ENCODE peak calls at places on chromosomes 2 and 18, in ten cellular contexts. Q is HCT116, A is right lobe of liver, K is A549, F is H54, J is IMR-90, V is adrenal gland, P is sigmoid colon, L is stomach, H is GM12891. N is an unnamed sample.

GRCh38 chr18:25832008-25832604 is 258.3 kb downstream of the SS18 start:
- DNase-seq in Q (peak; percentile 6), A (peak; percentile 61), K (peak; percentile 17), F (peak; percentile 7), J (peak; percentile 61), V (peak; percentile 62), P (no peak), L (peak; percentile 55), H (peak; percentile 29), N (peak; percentile 55)

GRCh38 chr2:191538334-191538910 is 139.5 kb upstream of the NABP1 start:
- DNase-seq in Q (no peak), A (no peak), K (no peak), F (no peak), J (no peak), V (no peak), P (no peak), L (no peak), H (no peak), N (no peak)

GRCh38 chr18:60090170-60090569 is 190.4 kb downstream of the PMAIP1 start:
- DNase-seq in Q (no peak), A (no peak), K (no peak), F (no peak), J (no peak), V (no peak), P (no peak), L (no peak), H (peak; percentile 3), N (no peak)

GRCh38 chr2:123715467-123715982 is 309.6 kb upstream of the CNTNAP5 start:
- DNase-seq in Q (no peak), A (no peak), K (no peak), F (no peak), J (no peak), V (no peak), P (no peak), L (no peak), H (no peak), N (no peak)

GRCh38 chr2:59171019-59171418 is 929.9 kb upstream of the FANCL start:
- DNase-seq in Q (no peak), A (no peak), K (no peak), F (no peak), J (no peak), V (no peak), P (no peak), L (no peak), H (no peak), N (no peak)

GRCh38 chr2:164920430-164920829 is 34.9 kb downstream of the SLC38A11 start:
- DNase-seq in Q (no peak), A (no peak), K (peak; percentile 57), F (peak; percentile 42), J (peak; percentile 96), V (peak; percentile 38), P (no peak), L (no peak), H (no peak), N (no peak)

GRCh38 chr2:206232287-206233035 is 42.0 kb upstream of the ZDBF2 start:
- DNase-seq in Q (no peak), A (no peak), K (no peak), F (no peak), J (no peak), V (no peak), P (no peak), L (no peak), H (no peak), N (no peak)

GRCh38 chr2:178277741-178278197 is 83.5 kb downstream of the OSBPL6 start:
- DNase-seq in Q (no peak), A (no peak), K (no peak), F (no peak), J (peak; percentile 28), V (no peak), P (no peak), L (no peak), H (no peak), N (no peak)

GRCh38 chr2:60806988-60807681 is 51.1 kb downstream of the PAPOLG start:
- DNase-seq in Q (no peak), A (no peak), K (no peak), F (peak; percentile 35), J (peak; percentile 77), V (no peak), P (no peak), L (no peak), H (peak; percentile 40), N (no peak)
- TF ChIP-seq POLR2A in Q (no peak), A (no peak), K (no peak), F (no peak), J (no peak), V (no peak), P (no peak), L (no peak), H (no peak), N (no peak)

GRCh38 chr2:74393525-74393924 is 13.4 kb upstream of the DCTN1 start:
- DNase-seq in Q (no peak), A (no peak), K (no peak), F (no peak), J (no peak), V (no peak), P (no peak), L (no peak), H (no peak), N (no peak)

GRCh38 chr2:74392449-74392743 is 12.3 kb upstream of the DCTN1 start:
- DNase-seq in Q (no peak), A (no peak), K (no peak), F (no peak), J (no peak), V (no peak), P (no peak), L (no peak), H (no peak), N (no peak)

GRCh38 chr2:74390601-74391000 is 10.5 kb upstream of the DCTN1 start:
- DNase-seq in Q (no peak), A (no peak), K (no peak), F (no peak), J (no peak), V (no peak), P (no peak), L (no peak), H (no peak), N (no peak)

GRCh38 chr2:74391209-74391579 is 11.1 kb upstream of the DCTN1 start:
- DNase-seq in Q (no peak), A (no peak), K (peak; percentile 49), F (no peak), J (peak; percentile 22), V (no peak), P (no peak), L (no peak), H (no peak), N (no peak)

GRCh38 chr2:74391580-74392448 is 11.7 kb upstream of the DCTN1 start:
- DNase-seq in Q (peak; percentile 88), A (peak; percentile 96), K (peak; percentile 87), F (peak; percentile 68), J (peak; percentile 85), V (peak; percentile 89), P (peak; percentile 96), L (peak; percentile 94), H (peak; percentile 84), N (peak; percentile 89)
- TF ChIP-seq POLR2A in Q (peak; percentile 47), A (peak; percentile 34), K (peak; percentile 78), F (peak; percentile 65), J (peak; percentile 38), V (no peak), P (peak; percentile 14), L (no peak), H (peak; percentile 62), N (no peak)

DNA sequence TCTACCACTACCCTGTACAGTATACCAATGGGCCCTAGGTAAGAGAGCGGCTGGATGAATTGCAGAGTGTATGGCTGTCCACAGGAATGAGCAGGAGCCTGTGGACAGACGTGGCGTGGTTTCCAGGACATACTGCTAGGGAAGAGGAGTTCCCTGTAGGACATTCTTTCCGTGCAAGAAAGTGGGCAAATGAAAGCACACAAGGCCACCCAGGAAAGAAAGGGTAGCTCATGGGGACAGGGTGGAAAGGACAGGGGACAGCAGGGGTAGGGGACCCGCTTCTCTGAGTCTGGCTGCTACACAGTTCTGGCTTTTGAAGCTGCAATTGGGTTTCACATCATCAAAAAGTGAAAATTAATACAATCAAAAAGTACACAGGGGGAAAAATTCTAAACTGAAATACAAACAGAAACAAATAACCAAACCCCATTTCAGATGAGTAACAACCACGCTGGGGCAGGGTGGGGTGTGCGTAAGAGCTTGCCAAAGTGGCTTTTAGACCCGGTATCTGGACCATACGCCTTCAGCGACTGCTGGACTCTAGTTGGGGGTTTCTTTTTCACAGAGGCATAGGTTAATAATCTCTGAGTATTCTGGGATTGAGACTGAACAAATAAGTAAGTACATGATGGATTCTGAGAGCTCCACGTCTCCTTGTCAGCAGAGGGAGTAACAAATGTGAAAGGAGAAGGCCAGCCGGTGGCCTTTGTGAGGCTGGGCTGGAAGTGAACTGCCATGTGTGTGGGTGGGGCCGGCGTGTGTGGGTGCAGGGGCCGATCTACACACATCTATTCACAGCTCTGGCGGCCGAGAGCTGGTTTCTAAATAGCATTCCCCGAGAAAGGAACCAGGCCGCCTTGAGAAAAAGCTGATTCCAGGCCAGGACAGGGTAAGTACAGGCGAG is 84.0 kb downstream of the HDAC4 start:
- DNase-seq in Q (no peak), A (no peak), K (no peak), F (no peak), J (peak; percentile 41), V (peak; percentile 80), P (peak; percentile 93), L (peak; percentile 63), H (no peak), N (peak; percentile 60)
- TF ChIP-seq POLR2A in Q (no peak), A (no peak), K (no peak), F (no peak), J (no peak), V (peak; percentile 52), P (no peak), L (no peak), H (no peak), N (no peak)

GRCh38 chr18:48007381-48007780 is 76.9 kb upstream of the SMAD2 start:
- DNase-seq in Q (no peak), A (no peak), K (no peak), F (no peak), J (no peak), V (no peak), P (no peak), L (no peak), H (no peak), N (no peak)

GRCh38 chr18:48010264-48010663 is 79.8 kb upstream of the SMAD2 start:
- DNase-seq in Q (no peak), A (no peak), K (no peak), F (no peak), J (no peak), V (no peak), P (no peak), L (no peak), H (no peak), N (no peak)

GRCh38 chr18:48009116-48009825 is 78.8 kb upstream of the SMAD2 start:
- DNase-seq in Q (no peak), A (no peak), K (no peak), F (no peak), J (no peak), V (no peak), P (no peak), L (no peak), H (no peak), N (no peak)

GRCh38 chr18:48006415-48007175 is 76.1 kb upstream of the SMAD2 start:
- DNase-seq in Q (no peak), A (no peak), K (no peak), F (no peak), J (no peak), V (no peak), P (no peak), L (no peak), H (no peak), N (no peak)

DNA sequence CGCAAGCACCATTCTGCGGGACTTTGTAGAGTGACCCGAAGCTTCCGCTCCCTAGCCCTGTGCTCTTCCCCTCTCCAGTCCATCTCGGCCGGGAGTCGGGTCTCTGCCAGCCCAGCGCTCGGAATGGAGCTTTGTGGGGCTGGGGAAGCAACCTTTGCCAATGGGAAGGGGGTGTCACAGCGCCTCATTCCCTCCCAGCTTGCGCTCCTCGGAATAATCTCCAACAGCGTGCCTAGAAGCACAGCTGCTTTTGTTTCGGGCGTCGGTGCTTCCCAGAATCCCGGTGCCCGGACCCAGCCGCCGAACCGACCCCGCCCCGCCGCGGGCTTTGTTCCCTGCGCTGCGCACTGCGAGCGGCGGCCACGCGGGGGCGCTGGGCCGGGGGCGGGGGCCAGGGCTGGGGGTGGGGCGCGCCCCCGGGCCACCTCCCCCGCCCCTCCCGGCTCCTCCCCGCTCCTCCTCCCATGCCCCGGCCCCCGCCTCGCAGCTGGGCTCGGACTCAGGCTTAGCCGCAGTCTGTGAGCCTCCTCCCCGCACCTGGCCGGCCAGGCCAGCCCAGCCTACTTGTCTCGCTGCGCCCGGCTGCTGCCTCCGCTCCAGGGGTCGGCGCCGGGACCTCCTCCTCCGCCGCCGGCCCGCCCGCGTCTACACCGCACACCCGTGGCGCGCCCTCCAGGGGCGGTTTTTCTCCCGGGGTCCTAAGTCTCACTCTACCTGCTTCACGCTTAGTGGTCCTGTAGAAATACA is 77.7 kb upstream of the SMAD2 start:
- DNase-seq in Q (no peak), A (peak; percentile 73), K (peak; percentile 71), F (peak; percentile 67), J (no peak), V (peak; percentile 84), P (peak; percentile 73), L (peak; percentile 78), H (peak; percentile 81), N (no peak)
- TF ChIP-seq POLR2A in Q (no peak), A (peak; percentile 21), K (peak; percentile 52), F (no peak), J (no peak), V (peak; percentile 52), P (no peak), L (no peak), H (no peak), N (no peak)